ENCODE peak calls at places on chromosomes 3 and 15, in four cellular contexts. P is A549, F is sigmoid colon, L is SK-N-SH. A is an unnamed sample.

GRCh38 chr3:112394008-112394616 is 61.2 kb downstream of the CD200 start:
- DNase-seq in P (no peak), F (peak; percentile 73), L (no peak), A (no peak)

GRCh38 chr3:11717301-11717700 is 73.6 kb upstream of the VGLL4 start:
- DNase-seq in P (peak; percentile 30), F (no peak), L (no peak), A (no peak)

GRCh38 chr3:73577704-73578103 is 47.0 kb downstream of the PDZRN3 start:
- DNase-seq in P (no peak), F (no peak), L (no peak), A (no peak)

GRCh38 chr3:129934234-129935123 is 40.0 kb upstream of the TRH start:
- DNase-seq in P (peak; percentile 40), F (peak; percentile 57), L (peak; percentile 77), A (no peak)

GRCh38 chr3:112498916-112499315 is 356 bp downstream of the BTLA start:
- DNase-seq in P (no peak), F (no peak), L (no peak), A (no peak)

GRCh38 chr3:196140224-196140623 is 58.3 kb upstream of the TFRC start:
- DNase-seq in P (no peak), F (no peak), L (no peak), A (no peak)

GRCh38 chr3:127779747-127780146 is 42.6 kb downstream of the MGLL start:
- DNase-seq in P (peak; percentile 45), F (no peak), L (no peak), A (no peak)

GRCh38 chr3:112038863-112039262 is 4.3 kb downstream of the TMPRSS7 start:
- DNase-seq in P (peak; percentile 16), F (no peak), L (no peak), A (peak; percentile 10)

GRCh38 chr15:52018693-52019393 is at the start of gene MAPK6:
- DNase-seq in P (peak; percentile 93), F (peak; percentile 97), L (peak; percentile 100), A (peak; percentile 98)

GRCh38 chr15:91424001-91424400 is 323.9 kb downstream of the SV2B start:
- DNase-seq in P (no peak), F (no peak), L (no peak), A (no peak)

GRCh38 chr15:36632196-36632595 is 52.8 kb downstream of the CDIN1 start:
- DNase-seq in P (peak; percentile 38), F (no peak), L (no peak), A (no peak)

GRCh38 chr3:177468816-177469590 is 271.7 kb upstream of the TBL1XR1 start:
- DNase-seq in P (no peak), F (no peak), L (no peak), A (no peak)

DNA sequence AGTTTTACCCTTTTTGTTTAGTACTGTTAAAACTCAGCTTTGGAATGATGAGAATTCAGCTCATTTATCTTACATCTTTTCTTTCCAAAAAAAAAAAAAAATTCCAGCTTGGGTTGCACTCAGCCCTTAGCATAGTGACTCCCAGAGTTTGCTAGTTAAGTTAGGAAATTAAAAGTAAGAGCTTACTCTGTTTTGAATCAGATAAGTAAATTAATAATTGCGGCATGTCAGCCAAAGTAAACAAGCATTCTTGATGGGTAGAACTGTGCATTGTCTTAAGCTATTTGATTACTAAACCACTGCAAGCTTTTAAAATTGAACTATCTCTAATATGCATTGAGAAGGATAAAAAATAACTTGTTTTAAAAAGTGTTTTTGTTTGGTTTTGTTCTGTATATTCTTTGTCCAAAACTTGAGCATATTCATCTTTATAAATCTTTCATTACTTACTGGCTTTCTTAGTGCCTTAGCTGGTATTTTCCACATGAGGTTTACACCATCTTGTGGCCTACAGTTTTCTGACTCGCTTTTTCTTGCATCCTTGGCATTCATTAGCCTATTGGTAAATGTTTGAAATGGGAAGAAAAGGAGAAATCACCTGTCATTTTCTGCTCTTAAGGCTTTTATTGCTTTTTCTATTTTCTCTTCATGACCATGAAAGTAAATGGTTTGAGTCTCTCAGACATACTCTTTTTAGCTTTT is 107.6 kb downstream of the FILIP1L start:
- DNase-seq in P (peak; percentile 7), F (no peak), L (no peak), A (no peak)
- H3K4me1 ChIP-seq in P (peaks cover 37% of the 10 kb centered on the region), F (peaks cover 36% of the 10 kb centered on the region), L (peaks cover 7% of the 10 kb centered on the region), A (peaks cover 39% of the 10 kb centered on the region)

GRCh38 chr15:67005294-67005996 is 60.0 kb upstream of the SMAD3 start:
- DNase-seq in P (no peak), F (no peak), L (no peak), A (peak; percentile 37)

GRCh38 chr15:67006089-67007065 is 59.0 kb upstream of the SMAD3 start:
- DNase-seq in P (no peak), F (no peak), L (no peak), A (peak; percentile 82)

GRCh38 chr15:67003586-67003985 is 61.8 kb upstream of the SMAD3 start:
- DNase-seq in P (peak; percentile 39), F (no peak), L (no peak), A (peak; percentile 19)

GRCh38 chr15:67002379-67002778 is 63.0 kb upstream of the SMAD3 start:
- DNase-seq in P (no peak), F (no peak), L (no peak), A (peak; percentile 24)

GRCh38 chr15:67004142-67004541 is 61.3 kb upstream of the SMAD3 start:
- DNase-seq in P (no peak), F (no peak), L (no peak), A (peak; percentile 24)
- TF ChIP-seq EP300 in P (no peak), F (no peak), L (no peak), A (no peak)

GRCh38 chr3:60262546-60262945 is 988.7 kb downstream of the FHIT start:
- DNase-seq in P (no peak), F (no peak), L (no peak), A (no peak)
- H3K4me1 ChIP-seq in P (no peaks in the 10 kb centered on the region), F (no peaks in the 10 kb centered on the region), L (no peaks in the 10 kb centered on the region), A (no peaks in the 10 kb centered on the region)

DNA sequence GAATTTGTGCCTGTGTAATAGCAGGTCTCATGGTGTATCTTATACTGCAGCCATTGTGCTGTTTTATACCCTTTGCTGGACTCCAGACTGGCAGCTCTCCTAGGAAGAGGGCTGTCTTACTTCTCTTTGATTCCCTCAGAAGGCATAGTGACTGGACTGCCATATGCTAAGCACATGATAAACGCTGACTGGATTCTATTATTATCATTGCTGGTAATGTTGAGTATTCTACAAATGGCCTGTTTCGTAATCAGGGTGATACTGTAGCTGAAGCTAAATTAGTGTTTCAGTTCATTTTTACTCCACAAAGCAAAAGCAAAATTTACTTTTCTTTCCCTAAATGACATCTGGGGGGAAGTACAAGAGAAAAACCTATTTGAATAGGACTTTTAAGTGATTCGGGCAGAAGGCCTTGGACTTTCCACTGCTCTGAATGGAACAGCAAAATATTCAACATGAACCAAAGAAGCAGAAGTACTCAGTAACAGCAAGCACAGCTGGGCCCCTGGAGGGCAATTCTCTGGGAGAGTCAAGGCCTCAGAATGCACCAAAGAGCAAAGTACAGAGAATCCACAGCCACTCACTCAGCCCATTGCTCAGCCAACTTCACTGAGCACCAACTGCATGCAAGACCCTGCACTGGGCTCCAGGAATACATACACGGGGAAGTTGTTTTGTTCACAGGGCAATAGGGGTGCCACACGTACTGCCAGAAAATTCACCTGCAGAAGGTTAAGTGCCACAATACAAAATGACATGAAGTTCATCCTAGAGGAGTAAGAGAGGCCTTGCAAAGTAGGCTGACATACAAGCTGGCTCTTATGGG is 7.9 kb upstream of the BCL2A1 start:
- DNase-seq in P (no peak), F (no peak), L (no peak), A (no peak)
- TF ChIP-seq EP300 in P (no peak), F (no peak), L (no peak), A (no peak)

A was measured in esophagus muscularis mucosa.